ENCODE peak calls at places on chromosomes 5 and 9, in five cellular contexts. One of them, this sample, is unnamed.

GRCh38 chr9:119453980-119454379 is 84.7 kb upstream of the BRINP1 start:
- DNase-seq in stomach: no peak
- DNase-seq in uterus: no peak
- DNase-seq in IMR-90: no peak
- DNase-seq in adrenal gland: no peak
- DNase-seq in this sample: no peak

GRCh38 chr5:109141499-109142200 is 268.1 kb downstream of the PJA2 start:
- DNase-seq in stomach: no peak
- DNase-seq in uterus: no peak
- DNase-seq in IMR-90: peak; percentile 66
- DNase-seq in adrenal gland: no peak
- DNase-seq in this sample: peak; percentile 16

GRCh38 chr9:98916660-98917059 is 27.0 kb upstream of the COL15A1 start:
- DNase-seq in stomach: no peak
- DNase-seq in uterus: peak; percentile 83
- DNase-seq in IMR-90: peak; percentile 24
- DNase-seq in adrenal gland: peak; percentile 67
- DNase-seq in this sample: no peak

GRCh38 chr9:88889386-88889785 is 101.9 kb upstream of the S1PR3 start:
- DNase-seq in stomach: no peak
- DNase-seq in uterus: no peak
- DNase-seq in IMR-90: peak; percentile 32
- DNase-seq in adrenal gland: no peak
- DNase-seq in this sample: no peak

GRCh38 chr5:159510282-159510681 is 180.0 kb upstream of the IL12B start:
- DNase-seq in stomach: no peak
- DNase-seq in uterus: peak; percentile 33
- DNase-seq in IMR-90: peak; percentile 85
- DNase-seq in adrenal gland: peak; percentile 44
- DNase-seq in this sample: no peak

GRCh38 chr9:70362952-70363351 is 51.5 kb downstream of the KLF9 start:
- DNase-seq in stomach: no peak
- DNase-seq in uterus: no peak
- DNase-seq in IMR-90: peak; percentile 32
- DNase-seq in adrenal gland: peak; percentile 70
- DNase-seq in this sample: no peak

GRCh38 chr9:105978822-105979221 is 284.5 kb downstream of the TMEM38B start:
- DNase-seq in stomach: no peak
- DNase-seq in uterus: no peak
- DNase-seq in IMR-90: no peak
- DNase-seq in adrenal gland: no peak
- DNase-seq in this sample: no peak

GRCh38 chr5:148909001-148909400 is 82.6 kb downstream of the ADRB2 start:
- DNase-seq in stomach: no peak
- DNase-seq in uterus: no peak
- DNase-seq in IMR-90: peak; percentile 87
- DNase-seq in adrenal gland: no peak
- DNase-seq in this sample: no peak

GRCh38 chr9:21864505-21864904 is 62.1 kb downstream of the MTAP start:
- DNase-seq in stomach: peak; percentile 37
- DNase-seq in uterus: no peak
- DNase-seq in IMR-90: no peak
- DNase-seq in adrenal gland: no peak
- DNase-seq in this sample: no peak

GRCh38 chr5:137122558-137122957 is 376.6 kb downstream of the SPOCK1 start:
- DNase-seq in stomach: no peak
- DNase-seq in uterus: no peak
- DNase-seq in IMR-90: no peak
- DNase-seq in adrenal gland: no peak
- DNase-seq in this sample: no peak

GRCh38 chr9:69130456-69131441 is 43.3 kb upstream of the TJP2 start:
- DNase-seq in stomach: no peak
- DNase-seq in uterus: no peak
- DNase-seq in IMR-90: peak; percentile 90
- DNase-seq in adrenal gland: peak; percentile 65
- DNase-seq in this sample: peak; percentile 24

GRCh38 chr5:7878381-7878873 is 9.5 kb downstream of the MTRR start:
- DNase-seq in stomach: no peak
- DNase-seq in uterus: no peak
- DNase-seq in IMR-90: peak; percentile 76
- DNase-seq in adrenal gland: no peak
- DNase-seq in this sample: no peak

GRCh38 chr9:37550781-37551180 is 25.4 kb downstream of the FBXO10 start:
- DNase-seq in stomach: no peak
- DNase-seq in uterus: no peak
- DNase-seq in IMR-90: peak; percentile 74
- DNase-seq in adrenal gland: no peak
- DNase-seq in this sample: no peak

GRCh38 chr5:29307498-29307897 is 1886.0 kb upstream of the CDH6 start:
- DNase-seq in stomach: no peak
- DNase-seq in uterus: no peak
- DNase-seq in IMR-90: no peak
- DNase-seq in adrenal gland: no peak
- DNase-seq in this sample: no peak

GRCh38 chr5:51974834-51975233 is 591.6 kb downstream of the ISL1 start:
- DNase-seq in stomach: no peak
- DNase-seq in uterus: no peak
- DNase-seq in IMR-90: no peak
- DNase-seq in adrenal gland: no peak
- DNase-seq in this sample: no peak

GRCh38 chr9:121349009-121349408 is 21.0 kb downstream of the STOM start:
- DNase-seq in stomach: no peak
- DNase-seq in uterus: no peak
- DNase-seq in IMR-90: no peak
- DNase-seq in adrenal gland: peak; percentile 56
- DNase-seq in this sample: no peak

GRCh38 chr5:1444361-1445189 is 665 bp downstream of the SLC6A3 start:
- DNase-seq in stomach: peak; percentile 14
- DNase-seq in uterus: no peak
- DNase-seq in IMR-90: no peak
- DNase-seq in adrenal gland: no peak
- DNase-seq in this sample: no peak

GRCh38 chr9:136050706-136051567 is 44.2 kb downstream of the NACC2 start:
- DNase-seq in stomach: no peak
- DNase-seq in uterus: no peak
- DNase-seq in IMR-90: peak; percentile 16
- DNase-seq in adrenal gland: no peak
- DNase-seq in this sample: no peak

GRCh38 chr5:177447611-177448243 is 1.1 kb downstream of the PRR7 start:
- DNase-seq in stomach: peak; percentile 54
- DNase-seq in uterus: peak; percentile 41
- DNase-seq in IMR-90: peak; percentile 51
- DNase-seq in adrenal gland: peak; percentile 92
- DNase-seq in this sample: no peak

GRCh38 chr9:34995288-34996060 is 5.9 kb downstream of the DNAJB5 start:
- DNase-seq in stomach: no peak
- DNase-seq in uterus: no peak
- DNase-seq in IMR-90: peak; percentile 55
- DNase-seq in adrenal gland: peak; percentile 60
- DNase-seq in this sample: no peak

GRCh38 chr5:179234563-179235135 is 110.6 kb downstream of the ADAMTS2 start:
- DNase-seq in stomach: no peak
- DNase-seq in uterus: peak; percentile 2
- DNase-seq in IMR-90: no peak
- DNase-seq in adrenal gland: no peak
- DNase-seq in this sample: no peak

GRCh38 chr5:132678735-132679134 is 4.9 kb downstream of the IL4 start:
- DNase-seq in stomach: no peak
- DNase-seq in uterus: no peak
- DNase-seq in IMR-90: no peak
- DNase-seq in adrenal gland: no peak
- DNase-seq in this sample: no peak

GRCh38 chr9:111890254-111890791 is 6.3 kb upstream of the UGCG start:
- DNase-seq in stomach: no peak
- DNase-seq in uterus: no peak
- DNase-seq in IMR-90: no peak
- DNase-seq in adrenal gland: no peak
- DNase-seq in this sample: peak; percentile 8

GRCh38 chr9:111891910-111892499 is 4.6 kb upstream of the UGCG start:
- DNase-seq in stomach: peak; percentile 82
- DNase-seq in uterus: no peak
- DNase-seq in IMR-90: no peak
- DNase-seq in adrenal gland: no peak
- DNase-seq in this sample: peak; percentile 79

DNA sequence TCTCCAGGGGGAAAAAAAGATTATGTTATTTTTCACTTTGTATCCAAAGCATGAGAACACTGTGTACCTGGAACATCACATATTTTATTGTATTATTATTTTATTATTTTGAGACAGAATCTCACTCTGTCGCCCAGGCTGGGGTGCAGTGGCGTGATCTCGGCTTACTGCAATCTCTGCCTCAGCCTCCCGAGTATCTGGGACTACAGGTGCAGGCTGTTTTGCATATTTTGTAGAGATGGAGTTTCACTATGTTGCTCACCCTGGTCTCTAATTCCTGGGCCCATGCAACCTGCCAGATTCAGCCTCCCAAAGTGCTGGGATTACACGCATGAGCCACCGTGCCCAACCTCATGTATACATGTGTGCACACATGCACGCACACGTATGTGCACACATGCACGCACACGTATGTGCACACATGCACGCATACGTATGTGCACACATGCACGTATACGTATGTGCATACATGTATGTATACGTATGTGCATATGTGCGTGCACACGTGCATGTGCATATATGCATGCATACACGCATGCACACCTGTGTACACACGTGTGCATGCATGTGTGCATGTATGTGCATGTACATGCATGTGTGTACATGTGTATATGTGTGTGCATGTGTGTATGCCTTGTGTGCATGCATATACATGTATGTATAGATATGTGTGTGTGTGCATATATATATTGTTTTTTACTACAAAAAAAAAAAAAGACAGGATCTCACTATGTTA is 9.5 kb upstream of the UGCG start:
- DNase-seq in stomach: no peak
- DNase-seq in uterus: no peak
- DNase-seq in IMR-90: no peak
- DNase-seq in adrenal gland: no peak
- DNase-seq in this sample: no peak
- TF ChIP-seq POLR2A in stomach: no peak
- TF ChIP-seq POLR2A in uterus: no peak
- TF ChIP-seq POLR2A in IMR-90: no peak
- TF ChIP-seq POLR2A in adrenal gland: no peak
- TF ChIP-seq POLR2A in this sample: no peak

GRCh38 chr9:93324191-93324834 is 127.2 kb upstream of the FAM120A start:
- DNase-seq in stomach: no peak
- DNase-seq in uterus: no peak
- DNase-seq in IMR-90: no peak
- DNase-seq in adrenal gland: no peak
- DNase-seq in this sample: no peak
- TF ChIP-seq POLR2A in stomach: no peak
- TF ChIP-seq POLR2A in uterus: no peak
- TF ChIP-seq POLR2A in IMR-90: no peak
- TF ChIP-seq POLR2A in adrenal gland: no peak
- TF ChIP-seq POLR2A in this sample: no peak

DNA sequence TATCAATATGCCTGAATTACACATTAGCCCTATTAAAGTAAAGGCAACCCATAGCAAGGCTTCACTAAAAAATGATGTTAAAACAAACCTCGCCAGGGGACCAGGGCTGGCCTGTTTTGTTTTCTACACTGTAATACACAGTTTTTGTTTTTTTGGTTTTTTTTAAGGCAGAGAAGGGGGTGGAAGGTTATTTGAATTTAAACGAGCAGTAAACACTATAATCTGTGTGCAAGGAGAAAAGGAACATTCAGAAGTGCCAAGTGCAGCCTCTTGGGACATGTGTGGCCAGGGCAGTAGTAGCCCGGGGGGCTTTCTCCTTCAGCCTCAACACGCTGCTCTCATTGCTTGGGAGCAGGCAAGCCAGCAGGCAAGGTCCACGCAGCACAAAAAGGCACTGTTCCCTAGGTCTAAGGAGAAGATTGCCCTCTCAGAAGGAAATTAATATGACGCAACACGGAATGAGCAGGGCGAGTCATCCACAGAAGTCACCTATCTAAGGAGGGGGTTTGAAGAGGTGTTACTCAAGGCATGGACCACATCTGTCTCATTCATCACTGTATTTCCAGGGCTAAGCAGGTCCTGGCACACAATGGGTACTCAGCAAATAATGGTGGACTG is 16.2 kb downstream of the SIL1 start:
- DNase-seq in stomach: no peak
- DNase-seq in uterus: no peak
- DNase-seq in IMR-90: peak; percentile 66
- DNase-seq in adrenal gland: no peak
- DNase-seq in this sample: no peak
- TF ChIP-seq POLR2A in stomach: no peak
- TF ChIP-seq POLR2A in uterus: no peak
- TF ChIP-seq POLR2A in IMR-90: no peak
- TF ChIP-seq POLR2A in adrenal gland: no peak
- TF ChIP-seq POLR2A in this sample: no peak

GRCh38 chr5:120512068-120512467 is 48.0 kb downstream of the PRR16 start:
- DNase-seq in stomach: no peak
- DNase-seq in uterus: no peak
- DNase-seq in IMR-90: no peak
- DNase-seq in adrenal gland: no peak
- DNase-seq in this sample: no peak

GRCh38 chr5:120516799-120517198 is 52.7 kb downstream of the PRR16 start:
- DNase-seq in stomach: no peak
- DNase-seq in uterus: no peak
- DNase-seq in IMR-90: peak; percentile 63
- DNase-seq in adrenal gland: no peak
- DNase-seq in this sample: no peak

GRCh38 chr5:120510098-120510634 is 46.1 kb downstream of the PRR16 start:
- DNase-seq in stomach: no peak
- DNase-seq in uterus: no peak
- DNase-seq in IMR-90: no peak
- DNase-seq in adrenal gland: no peak
- DNase-seq in this sample: peak; percentile 15

GRCh38 chr5:120510994-120511686 is 47.0 kb downstream of the PRR16 start:
- DNase-seq in stomach: no peak
- DNase-seq in uterus: no peak
- DNase-seq in IMR-90: no peak
- DNase-seq in adrenal gland: no peak
- DNase-seq in this sample: no peak

GRCh38 chr5:120512757-120513650 is 48.9 kb downstream of the PRR16 start:
- DNase-seq in stomach: no peak
- DNase-seq in uterus: no peak
- DNase-seq in IMR-90: no peak
- DNase-seq in adrenal gland: no peak
- DNase-seq in this sample: no peak
- TF ChIP-seq POLR2A in stomach: no peak
- TF ChIP-seq POLR2A in uterus: no peak
- TF ChIP-seq POLR2A in IMR-90: no peak
- TF ChIP-seq POLR2A in adrenal gland: no peak
- TF ChIP-seq POLR2A in this sample: no peak

This sample was measured in erythroblast.